ENCODE peak calls at places on chromosomes 1 and 21, in six cellular contexts. One of them, this sample, is unnamed.

GRCh38 chr1:79614762-79615161 is 608.2 kb upstream of the ADGRL4 start:
- DNase-seq in ELF-1: no peak
- DNase-seq in LoVo: no peak
- DNase-seq in uterus: no peak
- DNase-seq in NCI-H510A: no peak
- DNase-seq in dorsolateral prefrontal cortex: no peak
- DNase-seq in this sample: no peak

GRCh38 chr1:115430717-115431116 is 92.7 kb upstream of the NGF start:
- DNase-seq in dorsolateral prefrontal cortex: no peak
- DNase-seq in NCI-H510A: peak
- DNase-seq in ELF-1: no peak
- DNase-seq in LoVo: peak
- DNase-seq in uterus: no peak
- DNase-seq in this sample: no peak

GRCh38 chr1:215082532-215083407 is at the start of gene KCNK2:
- DNase-seq in LoVo: no peak
- DNase-seq in dorsolateral prefrontal cortex: no peak
- DNase-seq in ELF-1: peak
- DNase-seq in NCI-H510A: no peak
- DNase-seq in uterus: peak
- DNase-seq in this sample: no peak

GRCh38 chr1:165907256-165907857 is 79.9 kb downstream of the UCK2 start:
- DNase-seq in NCI-H510A: no peak
- DNase-seq in LoVo: no peak
- DNase-seq in uterus: no peak
- DNase-seq in dorsolateral prefrontal cortex: no peak
- DNase-seq in ELF-1: no peak
- DNase-seq in this sample: no peak

GRCh38 chr1:6157528-6158174 is 22.5 kb downstream of the CHD5 start:
- DNase-seq in ELF-1: peak
- DNase-seq in uterus: no peak
- DNase-seq in NCI-H510A: peak
- DNase-seq in LoVo: peak
- DNase-seq in dorsolateral prefrontal cortex: peak
- DNase-seq in this sample: no peak

GRCh38 chr1:6261615-6261995 is 707 bp upstream of the GPR153 start:
- DNase-seq in ELF-1: peak
- DNase-seq in uterus: no peak
- DNase-seq in LoVo: no peak
- DNase-seq in dorsolateral prefrontal cortex: no peak
- DNase-seq in NCI-H510A: peak
- DNase-seq in this sample: no peak

GRCh38 chr1:232279909-232280308 is 350.0 kb downstream of the SIPA1L2 start:
- DNase-seq in LoVo: no peak
- DNase-seq in uterus: no peak
- DNase-seq in dorsolateral prefrontal cortex: no peak
- DNase-seq in ELF-1: no peak
- DNase-seq in NCI-H510A: no peak
- DNase-seq in this sample: no peak

GRCh38 chr1:245856944-245857531 is 650.0 kb downstream of the SMYD3 start:
- DNase-seq in NCI-H510A: no peak
- DNase-seq in ELF-1: peak
- DNase-seq in dorsolateral prefrontal cortex: no peak
- DNase-seq in LoVo: no peak
- DNase-seq in uterus: no peak
- DNase-seq in this sample: no peak

GRCh38 chr1:7121622-7121988 is 336.4 kb downstream of the CAMTA1 start:
- DNase-seq in ELF-1: no peak
- DNase-seq in dorsolateral prefrontal cortex: peak
- DNase-seq in LoVo: no peak
- DNase-seq in uterus: peak
- DNase-seq in NCI-H510A: no peak
- DNase-seq in this sample: no peak

GRCh38 chr1:54475357-54476230 is 69.4 kb upstream of the SSBP3 start:
- DNase-seq in uterus: peak
- DNase-seq in LoVo: no peak
- DNase-seq in dorsolateral prefrontal cortex: no peak
- DNase-seq in ELF-1: no peak
- DNase-seq in NCI-H510A: no peak
- DNase-seq in this sample: no peak

GRCh38 chr1:226670062-226670461 is 69.0 kb downstream of the ITPKB start:
- DNase-seq in dorsolateral prefrontal cortex: no peak
- DNase-seq in NCI-H510A: no peak
- DNase-seq in LoVo: no peak
- DNase-seq in uterus: no peak
- DNase-seq in ELF-1: no peak
- DNase-seq in this sample: no peak

GRCh38 chr1:28111157-28111556 is 22.7 kb upstream of the EYA3 start:
- DNase-seq in uterus: no peak
- DNase-seq in NCI-H510A: no peak
- DNase-seq in dorsolateral prefrontal cortex: no peak
- DNase-seq in ELF-1: no peak
- DNase-seq in LoVo: no peak
- DNase-seq in this sample: no peak

GRCh38 chr1:203088441-203088840 is 2.6 kb upstream of the MYOG start:
- DNase-seq in LoVo: no peak
- DNase-seq in ELF-1: no peak
- DNase-seq in uterus: no peak
- DNase-seq in dorsolateral prefrontal cortex: no peak
- DNase-seq in NCI-H510A: no peak
- DNase-seq in this sample: no peak

GRCh38 chr1:244836135-244836521 is 670 bp downstream of the COX20 start:
- DNase-seq in ELF-1: peak
- DNase-seq in NCI-H510A: no peak
- DNase-seq in uterus: no peak
- DNase-seq in LoVo: peak
- DNase-seq in dorsolateral prefrontal cortex: no peak
- DNase-seq in this sample: no peak

GRCh38 chr1:101365186-101365585 is 128.4 kb downstream of the S1PR1 start:
- DNase-seq in LoVo: no peak
- DNase-seq in NCI-H510A: no peak
- DNase-seq in dorsolateral prefrontal cortex: no peak
- DNase-seq in uterus: no peak
- DNase-seq in ELF-1: no peak
- DNase-seq in this sample: no peak

GRCh38 chr1:228980232-228980969 is 245.1 kb downstream of the RHOU start:
- DNase-seq in uterus: no peak
- DNase-seq in dorsolateral prefrontal cortex: no peak
- DNase-seq in NCI-H510A: no peak
- DNase-seq in LoVo: no peak
- DNase-seq in ELF-1: no peak
- DNase-seq in this sample: no peak

GRCh38 chr1:78075621-78076020 is 29.9 kb downstream of the GIPC2 start:
- DNase-seq in LoVo: no peak
- DNase-seq in uterus: no peak
- DNase-seq in NCI-H510A: no peak
- DNase-seq in ELF-1: no peak
- DNase-seq in dorsolateral prefrontal cortex: no peak
- DNase-seq in this sample: no peak

GRCh38 chr1:101741910-101742309 is 254.8 kb downstream of the OLFM3 start:
- DNase-seq in ELF-1: no peak
- DNase-seq in NCI-H510A: no peak
- DNase-seq in uterus: no peak
- DNase-seq in LoVo: no peak
- DNase-seq in dorsolateral prefrontal cortex: no peak
- DNase-seq in this sample: no peak

GRCh38 chr1:36367798-36368197 is 17.9 kb downstream of the STK40 start:
- DNase-seq in uterus: no peak
- DNase-seq in dorsolateral prefrontal cortex: no peak
- DNase-seq in ELF-1: no peak
- DNase-seq in LoVo: no peak
- DNase-seq in NCI-H510A: peak
- DNase-seq in this sample: no peak

GRCh38 chr1:212968385-212968863 is 18.1 kb downstream of the VASH2 start:
- DNase-seq in NCI-H510A: no peak
- DNase-seq in ELF-1: no peak
- DNase-seq in dorsolateral prefrontal cortex: no peak
- DNase-seq in uterus: no peak
- DNase-seq in LoVo: no peak
- DNase-seq in this sample: no peak

GRCh38 chr1:168373869-168374268 is 93.2 kb downstream of the TBX19 start:
- DNase-seq in uterus: peak
- DNase-seq in NCI-H510A: no peak
- DNase-seq in dorsolateral prefrontal cortex: no peak
- DNase-seq in ELF-1: no peak
- DNase-seq in LoVo: no peak
- DNase-seq in this sample: no peak

GRCh38 chr1:243964915-243965314 is 86.2 kb upstream of the ZBTB18 start:
- DNase-seq in ELF-1: no peak
- DNase-seq in dorsolateral prefrontal cortex: no peak
- DNase-seq in uterus: no peak
- DNase-seq in LoVo: no peak
- DNase-seq in NCI-H510A: no peak
- DNase-seq in this sample: no peak

GRCh38 chr1:172897738-172898137 is 153.0 kb downstream of the TNFSF18 start:
- DNase-seq in uterus: no peak
- DNase-seq in NCI-H510A: no peak
- DNase-seq in LoVo: no peak
- DNase-seq in dorsolateral prefrontal cortex: no peak
- DNase-seq in ELF-1: no peak
- DNase-seq in this sample: no peak

GRCh38 chr1:169694304-169694703 is 17.1 kb downstream of the SELL start:
- DNase-seq in ELF-1: no peak
- DNase-seq in LoVo: no peak
- DNase-seq in dorsolateral prefrontal cortex: no peak
- DNase-seq in NCI-H510A: no peak
- DNase-seq in uterus: no peak
- DNase-seq in this sample: no peak

GRCh38 chr1:214337536-214337935 is 56.6 kb downstream of the SMYD2 start:
- DNase-seq in NCI-H510A: no peak
- DNase-seq in dorsolateral prefrontal cortex: no peak
- DNase-seq in uterus: peak
- DNase-seq in ELF-1: no peak
- DNase-seq in LoVo: no peak
- DNase-seq in this sample: no peak

GRCh38 chr21:32520885-32521735 is 64.2 kb downstream of the TCP10L start:
- DNase-seq in ELF-1: peak
- DNase-seq in LoVo: peak
- DNase-seq in dorsolateral prefrontal cortex: peak
- DNase-seq in uterus: peak
- DNase-seq in NCI-H510A: no peak
- DNase-seq in this sample: peak

GRCh38 chr1:91830242-91831131 is 55.5 kb downstream of the TGFBR3 start:
- DNase-seq in ELF-1: peak
- DNase-seq in NCI-H510A: no peak
- DNase-seq in dorsolateral prefrontal cortex: peak
- DNase-seq in uterus: peak
- DNase-seq in LoVo: peak
- DNase-seq in this sample: peak

GRCh38 chr1:199460933-199461332 is 566.6 kb upstream of the NR5A2 start:
- DNase-seq in NCI-H510A: no peak
- DNase-seq in uterus: no peak
- DNase-seq in ELF-1: no peak
- DNase-seq in dorsolateral prefrontal cortex: no peak
- DNase-seq in LoVo: no peak
- DNase-seq in this sample: no peak

GRCh38 chr1:8589571-8589970 is 227.9 kb downstream of the RERE start:
- DNase-seq in NCI-H510A: no peak
- DNase-seq in LoVo: no peak
- DNase-seq in ELF-1: peak
- DNase-seq in dorsolateral prefrontal cortex: no peak
- DNase-seq in uterus: no peak
- DNase-seq in this sample: no peak

GRCh38 chr1:10782491-10783244 is 13.8 kb downstream of the CASZ1 start:
- DNase-seq in LoVo: no peak
- DNase-seq in ELF-1: no peak
- DNase-seq in NCI-H510A: no peak
- DNase-seq in dorsolateral prefrontal cortex: no peak
- DNase-seq in uterus: no peak
- DNase-seq in this sample: peak

GRCh38 chr1:16236091-16236494 is 890 bp downstream of the CPLANE2 start:
- DNase-seq in ELF-1: peak
- DNase-seq in dorsolateral prefrontal cortex: no peak
- DNase-seq in LoVo: peak
- DNase-seq in NCI-H510A: peak
- DNase-seq in uterus: no peak
- DNase-seq in this sample: no peak

GRCh38 chr1:31588751-31589515 is 12.6 kb downstream of the TINAGL1 start:
- DNase-seq in ELF-1: peak
- DNase-seq in LoVo: peak
- DNase-seq in uterus: peak
- DNase-seq in dorsolateral prefrontal cortex: no peak
- DNase-seq in NCI-H510A: no peak
- DNase-seq in this sample: no peak

GRCh38 chr1:204453141-204453772 is 41.3 kb downstream of the PIK3C2B start:
- DNase-seq in NCI-H510A: no peak
- DNase-seq in uterus: no peak
- DNase-seq in dorsolateral prefrontal cortex: no peak
- DNase-seq in LoVo: no peak
- DNase-seq in ELF-1: no peak
- DNase-seq in this sample: no peak

GRCh38 chr1:42940851-42941639 is 17.6 kb downstream of the SLC2A1 start:
- DNase-seq in uterus: no peak
- DNase-seq in NCI-H510A: no peak
- DNase-seq in dorsolateral prefrontal cortex: no peak
- DNase-seq in LoVo: peak
- DNase-seq in ELF-1: peak
- DNase-seq in this sample: no peak

GRCh38 chr1:118388341-118388740 is 203.3 kb upstream of the SPAG17 start:
- DNase-seq in ELF-1: no peak
- DNase-seq in LoVo: no peak
- DNase-seq in uterus: no peak
- DNase-seq in dorsolateral prefrontal cortex: no peak
- DNase-seq in NCI-H510A: no peak
- DNase-seq in this sample: no peak

GRCh38 chr1:49163041-49163440 is 386.4 kb upstream of the BEND5 start:
- DNase-seq in NCI-H510A: no peak
- DNase-seq in ELF-1: no peak
- DNase-seq in uterus: no peak
- DNase-seq in LoVo: no peak
- DNase-seq in dorsolateral prefrontal cortex: no peak
- DNase-seq in this sample: no peak

GRCh38 chr1:172255223-172255560 is 165.3 kb upstream of the C1orf105 start:
- DNase-seq in ELF-1: no peak
- DNase-seq in LoVo: peak
- DNase-seq in NCI-H510A: no peak
- DNase-seq in dorsolateral prefrontal cortex: no peak
- DNase-seq in uterus: no peak
- DNase-seq in this sample: no peak

GRCh38 chr1:177864530-177865305 is 105.1 kb downstream of the SEC16B start:
- DNase-seq in NCI-H510A: no peak
- DNase-seq in ELF-1: no peak
- DNase-seq in dorsolateral prefrontal cortex: no peak
- DNase-seq in uterus: no peak
- DNase-seq in LoVo: no peak
- DNase-seq in this sample: no peak

GRCh38 chr1:34474566-34474965 is 280.3 kb upstream of the GJB5 start:
- DNase-seq in NCI-H510A: no peak
- DNase-seq in LoVo: peak
- DNase-seq in uterus: no peak
- DNase-seq in ELF-1: no peak
- DNase-seq in dorsolateral prefrontal cortex: no peak
- DNase-seq in this sample: no peak